ENCODE peak calls at places on chromosome 20, in seven cellular contexts. Y is PC-3, W is foreskin fibroblast, G is left ventricle myocardium inferior, Q is right atrium auricular region, E is AG04450, R is OCI-LY7. O is an unnamed sample.

GRCh38 chr20:51966296-51966971 is 164.1 kb upstream of the SALL4 start:
- DNase-seq in Y (peak), W (peak), G (no peak), Q (peak), E (no peak), R (peak), O (peak)

GRCh38 chr20:25083773-25084615 is 2.1 kb upstream of the VSX1 start:
- DNase-seq in Y (no peak), W (no peak), G (no peak), Q (no peak), E (no peak), R (no peak), O (no peak)

GRCh38 chr20:48632017-48632824 is 195.6 kb downstream of the PREX1 start:
- DNase-seq in Y (no peak), W (no peak), G (no peak), Q (no peak), E (no peak), R (no peak), O (no peak)

GRCh38 chr20:58237318-58238182 is 9.1 kb upstream of the ANKRD60 start:
- DNase-seq in Y (peak), W (peak), G (no peak), Q (no peak), E (no peak), R (no peak), O (no peak)

GRCh38 chr20:53599378-53599777 is 5.7 kb upstream of the ZNF217 start:
- DNase-seq in Y (peak), W (no peak), G (no peak), Q (peak), E (no peak), R (no peak), O (no peak)

GRCh38 chr20:24796236-24796635 is 152.8 kb upstream of the CST7 start:
- DNase-seq in Y (no peak), W (no peak), G (no peak), Q (no peak), E (no peak), R (no peak), O (no peak)

GRCh38 chr20:42370086-42370485 is 751.9 kb upstream of the CHD6 start:
- DNase-seq in Y (no peak), W (no peak), G (no peak), Q (no peak), E (no peak), R (no peak), O (no peak)

GRCh38 chr20:58040447-58041290 is 187.8 kb downstream of the ANKRD60 start:
- DNase-seq in Y (no peak), W (no peak), G (no peak), Q (no peak), E (no peak), R (no peak), O (no peak)

GRCh38 chr20:6513586-6513985 is 253.9 kb upstream of the BMP2 start:
- DNase-seq in Y (no peak), W (no peak), G (no peak), Q (no peak), E (no peak), R (no peak), O (no peak)

GRCh38 chr20:17648782-17649730 is 33.0 kb downstream of the RRBP1 start:
- DNase-seq in Y (peak), W (no peak), G (no peak), Q (no peak), E (no peak), R (peak), O (peak)

GRCh38 chr20:42531675-42531985 is 658.1 kb downstream of the PTPRT start:
- DNase-seq in Y (no peak), W (no peak), G (no peak), Q (no peak), E (no peak), R (no peak), O (no peak)

GRCh38 chr20:41639630-41640029 is 21.5 kb upstream of the CHD6 start:
- DNase-seq in Y (no peak), W (no peak), G (no peak), Q (no peak), E (no peak), R (no peak), O (no peak)

GRCh38 chr20:58078741-58079522 is 149.5 kb downstream of the ANKRD60 start:
- DNase-seq in Y (peak), W (peak), G (no peak), Q (peak), E (no peak), R (no peak), O (peak)

GRCh38 chr20:34516874-34517542 is 786 bp downstream of the DYNLRB1 start:
- DNase-seq in Y (peak), W (no peak), G (no peak), Q (no peak), E (no peak), R (peak), O (peak)

GRCh38 chr20:10094566-10095173 is 59.9 kb downstream of the ANKEF1 start:
- DNase-seq in Y (no peak), W (peak), G (no peak), Q (no peak), E (no peak), R (no peak), O (peak)

GRCh38 chr20:54532573-54532972 is 57.2 kb downstream of the DOK5 start:
- DNase-seq in Y (no peak), W (no peak), G (no peak), Q (no peak), E (no peak), R (no peak), O (no peak)

GRCh38 chr20:63165538-63166422 is 50.2 kb downstream of the YTHDF1 start:
- DNase-seq in Y (no peak), W (no peak), G (no peak), Q (no peak), E (no peak), R (no peak), O (no peak)

GRCh38 chr20:37661536-37661935 is 32.3 kb upstream of the CTNNBL1 start:
- DNase-seq in Y (no peak), W (no peak), G (no peak), Q (no peak), E (no peak), R (no peak), O (no peak)

GRCh38 chr20:52572687-52573086 is 381.1 kb upstream of the ZFP64 start:
- DNase-seq in Y (no peak), W (no peak), G (no peak), Q (no peak), E (no peak), R (no peak), O (peak)

GRCh38 chr20:58691405-58691772 is 1.2 kb upstream of the NPEPL1 start:
- DNase-seq in Y (no peak), W (no peak), G (peak), Q (no peak), E (no peak), R (no peak), O (no peak)

GRCh38 chr20:44268802-44269201 is 21.7 kb downstream of the GDAP1L1 start:
- DNase-seq in Y (no peak), W (no peak), G (no peak), Q (no peak), E (no peak), R (no peak), O (no peak)

GRCh38 chr20:44274303-44275017 is 27.4 kb downstream of the GDAP1L1 start:
- DNase-seq in Y (no peak), W (no peak), G (no peak), Q (no peak), E (no peak), R (no peak), O (no peak)

GRCh38 chr20:44273231-44274215 is 26.4 kb downstream of the GDAP1L1 start:
- DNase-seq in Y (no peak), W (no peak), G (no peak), Q (no peak), E (no peak), R (no peak), O (no peak)

DNA sequence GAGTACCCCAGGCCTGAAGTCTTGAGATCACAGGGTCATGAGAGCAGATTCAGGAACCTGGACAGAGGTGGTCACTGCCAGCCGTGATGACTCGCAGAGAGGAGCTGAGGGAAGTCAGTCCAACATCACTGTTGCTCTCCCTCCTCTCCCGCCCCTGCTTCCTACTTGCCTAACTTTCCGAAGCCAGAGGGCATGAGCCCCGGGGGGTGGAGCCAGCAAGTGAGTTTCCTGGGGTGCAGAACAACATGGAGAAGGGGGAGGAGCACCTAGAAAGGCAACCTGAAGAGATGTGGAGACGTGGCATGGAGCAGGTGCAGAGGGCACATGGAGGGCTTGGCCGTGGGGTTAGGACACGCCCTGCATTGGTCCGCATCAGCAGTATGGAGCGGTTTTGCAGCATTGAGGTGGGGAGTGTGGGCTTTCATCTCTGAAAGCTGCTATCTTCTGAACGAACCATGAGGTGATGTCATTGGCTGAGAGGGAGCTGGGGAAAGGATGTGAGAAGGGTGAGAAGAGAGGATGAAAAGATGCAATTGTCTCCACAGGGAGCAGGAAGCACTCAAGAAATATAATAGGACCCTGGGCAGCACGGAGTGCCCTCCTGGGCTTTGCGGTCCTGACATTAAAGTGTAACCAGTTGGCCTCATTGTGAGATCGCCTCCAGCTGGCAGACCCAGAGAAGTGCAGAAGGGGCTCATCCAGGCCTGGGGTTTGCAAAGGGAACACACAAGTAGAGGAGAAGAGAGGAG is 25.0 kb downstream of the GDAP1L1 start:
- DNase-seq in Y (no peak), W (no peak), G (no peak), Q (no peak), E (no peak), R (no peak), O (no peak)
- TF ChIP-seq CTCF in Y (peak), W (no peak), G (peak), Q (no peak), E (no peak), R (peak), O (no peak)

DNA sequence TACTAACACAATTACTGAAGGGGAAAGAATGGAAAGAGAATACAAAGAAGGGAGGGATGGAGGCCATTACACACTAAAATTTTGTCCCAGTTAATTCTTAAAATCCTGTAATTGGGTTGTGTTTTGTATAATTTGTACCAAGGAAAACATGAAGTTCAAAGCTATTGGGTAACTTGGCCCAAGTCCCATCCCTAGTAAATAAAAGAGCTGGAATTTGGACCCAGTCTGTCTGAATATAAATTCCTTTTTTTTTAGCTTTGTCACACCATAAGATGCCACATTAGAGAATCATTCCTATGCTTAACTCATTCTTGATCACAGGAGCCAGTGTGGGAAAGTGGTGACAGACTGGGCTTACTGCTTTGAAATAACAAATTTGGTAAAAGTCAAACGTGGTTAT is 66.8 kb upstream of the CBLN4 start:
- DNase-seq in Y (no peak), W (no peak), G (no peak), Q (no peak), E (no peak), R (no peak), O (no peak)
- H3K4me3 ChIP-seq in Y (no peak), W (no peak), G (no peak), Q (no peak), E (no peak), R (no peak), O (no peak)

GRCh38 chr20:61548069-61548468 is 296.0 kb downstream of the CDH4 start:
- DNase-seq in Y (no peak), W (no peak), G (no peak), Q (no peak), E (no peak), R (no peak), O (no peak)
- TF ChIP-seq CTCF in Y (no peak), W (no peak), G (no peak), Q (no peak), E (no peak), R (no peak), O (no peak)

GRCh38 chr20:49675368-49676151 is 38.1 kb downstream of the B4GALT5 start:
- DNase-seq in Y (peak), W (no peak), G (no peak), Q (no peak), E (no peak), R (no peak), O (peak)

GRCh38 chr20:49677777-49678758 is 35.6 kb downstream of the B4GALT5 start:
- DNase-seq in Y (peak), W (no peak), G (no peak), Q (no peak), E (no peak), R (no peak), O (no peak)

GRCh38 chr20:49680475-49680874 is 33.2 kb downstream of the B4GALT5 start:
- DNase-seq in Y (no peak), W (no peak), G (no peak), Q (no peak), E (no peak), R (no peak), O (no peak)

GRCh38 chr20:49674383-49675352 is 39.0 kb downstream of the B4GALT5 start:
- DNase-seq in Y (peak), W (peak), G (no peak), Q (no peak), E (no peak), R (no peak), O (peak)

DNA sequence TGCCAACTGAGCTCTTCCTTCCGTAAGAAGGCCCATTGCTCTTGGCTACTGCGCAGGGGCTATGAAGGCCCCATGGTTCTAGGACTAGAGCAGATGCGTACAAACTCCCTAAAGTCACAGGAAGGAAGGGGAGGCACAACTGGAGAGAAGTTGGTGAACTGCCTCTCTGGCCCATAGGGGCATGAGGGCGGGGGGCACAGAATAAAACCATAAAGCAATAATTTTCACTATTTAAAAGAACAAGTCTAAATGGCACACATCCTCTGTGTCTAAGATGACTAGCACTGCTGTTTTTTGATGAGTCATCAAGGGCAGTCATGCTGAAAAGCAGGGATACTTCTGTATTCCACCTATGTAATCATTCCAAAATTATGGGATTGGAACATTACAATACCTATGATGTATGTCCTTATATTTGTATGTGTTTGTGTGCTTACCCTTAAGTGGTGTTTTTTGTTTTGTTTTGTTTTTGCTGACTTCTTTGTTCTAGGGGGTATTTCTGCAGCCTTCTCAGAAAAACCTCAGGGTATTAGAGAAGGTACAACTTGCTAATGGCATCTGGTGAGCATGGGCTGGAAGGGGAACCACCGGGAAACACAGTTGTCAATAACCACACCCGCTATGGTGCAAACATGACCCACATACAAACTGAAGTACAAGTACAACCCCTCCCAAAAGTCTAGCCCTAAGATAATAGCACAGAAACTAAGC is 36.9 kb downstream of the B4GALT5 start:
- DNase-seq in Y (peak), W (peak), G (no peak), Q (no peak), E (no peak), R (no peak), O (peak)
- H3K4me3 ChIP-seq in Y (peak), W (no peak), G (no peak), Q (no peak), E (no peak), R (no peak), O (no peak)

DNA sequence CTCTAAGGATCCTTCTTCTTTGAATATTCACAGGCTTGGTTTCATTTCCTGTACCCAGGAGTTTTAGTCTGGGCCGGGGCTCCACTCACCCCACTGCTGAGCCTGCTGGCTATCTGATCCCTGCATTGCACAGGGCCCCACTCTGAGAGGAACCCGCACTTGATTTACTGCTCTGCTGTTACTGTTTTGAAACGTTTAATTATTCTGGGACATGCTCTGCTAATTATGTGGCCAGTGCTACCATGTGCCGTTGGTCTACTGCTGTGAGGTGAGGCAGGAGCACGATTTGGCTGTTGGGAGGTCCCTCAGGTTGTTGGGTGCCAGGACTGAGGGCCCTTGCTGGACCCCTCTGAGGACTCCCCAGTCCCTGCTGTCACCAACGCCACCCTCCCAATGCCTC is 108.7 kb upstream of the SIRPA start:
- DNase-seq in Y (no peak), W (no peak), G (no peak), Q (no peak), E (no peak), R (no peak), O (no peak)
- TF ChIP-seq CTCF in Y (no peak), W (no peak), G (no peak), Q (no peak), E (no peak), R (no peak), O (no peak)

DNA sequence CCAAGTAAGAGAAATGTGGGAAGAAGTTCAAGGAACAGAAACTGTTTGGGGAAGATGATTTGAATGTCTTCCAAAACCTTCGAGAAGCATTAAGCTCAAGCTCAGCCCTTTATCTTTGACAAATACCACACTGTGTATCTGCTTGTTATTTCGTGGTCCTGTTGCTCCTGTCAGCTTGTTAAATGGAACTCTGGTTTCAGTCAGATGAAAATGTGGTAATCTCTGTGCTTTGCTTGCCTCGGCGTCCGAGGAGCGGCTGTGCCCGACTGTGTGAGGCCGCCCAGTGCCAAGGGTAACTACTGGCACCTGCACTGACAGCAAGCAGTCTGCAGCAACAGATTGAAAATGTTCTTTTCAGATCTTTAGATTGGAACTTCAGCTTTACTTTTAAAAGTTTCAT is 577.9 kb upstream of the FLRT3 start:
- DNase-seq in Y (no peak), W (no peak), G (no peak), Q (no peak), E (no peak), R (no peak), O (no peak)
- H3K4me3 ChIP-seq in Y (no peak), W (no peak), G (no peak), Q (no peak), E (no peak), R (no peak), O (no peak)